ENCODE peak calls at places on chromosomes 5 and 9, in nine cellular contexts. M is cardiac muscle cell, U is brain microvascular endothelial cell, J is psoas muscle, I is stomach, W is endodermal cell, K is small intestine, O is left ventricle myocardium inferior, T is Peyer's patch. V is an unnamed sample. For H3K36me3, the result is how much of the 10 kb centered on the place peaks cover.

GRCh38 chr5:36442352-36442751 is 140.7 kb upstream of the RANBP3L start:
- DNase-seq in I (peak), W (no peak), M (no peak), J (no peak), U (no peak), K (no peak), T (no peak), O (no peak), V (no peak)

GRCh38 chr5:42005561-42006153 is 80.6 kb downstream of the FBXO4 start:
- DNase-seq in M (peak), I (no peak), O (no peak), T (no peak), J (no peak), K (peak), W (no peak), U (no peak), V (no peak)

GRCh38 chr9:89922099-89922498 is 317.3 kb downstream of the GADD45G start:
- DNase-seq in O (no peak), U (no peak), J (no peak), K (no peak), W (peak), T (no peak), I (no peak), M (peak), V (no peak)

GRCh38 chr5:56183507-56183906 is 49.6 kb downstream of the ANKRD55 start:
- DNase-seq in O (no peak), M (no peak), T (no peak), I (no peak), U (peak), K (no peak), J (no peak), W (no peak), V (peak)

GRCh38 chr5:123545506-123545905 is 33.5 kb downstream of the CSNK1G3 start:
- DNase-seq in M (no peak), U (no peak), K (peak), T (no peak), O (no peak), I (no peak), J (no peak), W (no peak), V (no peak)

GRCh38 chr9:132124800-132125199 is 37.1 kb upstream of the NTNG2 start:
- DNase-seq in K (no peak), J (no peak), W (no peak), I (no peak), T (no peak), M (no peak), O (no peak), U (no peak), V (no peak)

GRCh38 chr5:135534609-135535419 is 950 bp downstream of the NEUROG1 start:
- DNase-seq in I (no peak), U (no peak), J (no peak), T (no peak), K (no peak), W (peak), M (no peak), O (no peak), V (no peak)

GRCh38 chr5:111043712-111044506 is 27.6 kb upstream of the TSLP start:
- DNase-seq in J (no peak), O (no peak), I (no peak), M (peak), W (peak), U (peak), T (no peak), K (no peak), V (no peak)

GRCh38 chr9:75148551-75148950 is 60.2 kb downstream of the OSTF1 start:
- DNase-seq in W (no peak), T (no peak), J (no peak), I (no peak), K (no peak), U (peak), O (no peak), M (peak), V (peak)

GRCh38 chr9:104963076-104963475 is 35.1 kb upstream of the ABCA1 start:
- DNase-seq in J (no peak), W (no peak), I (no peak), K (no peak), U (no peak), T (no peak), M (no peak), O (no peak), V (no peak)

GRCh38 chr5:142206801-142207200 is 98.2 kb downstream of the NDFIP1 start:
- DNase-seq in T (no peak), O (no peak), M (no peak), W (no peak), I (no peak), U (no peak), K (peak), J (no peak), V (no peak)

GRCh38 chr9:128863647-128864046 is 18.1 kb downstream of the KYAT1 start:
- DNase-seq in U (no peak), W (peak), K (peak), O (peak), T (peak), J (peak), M (peak), I (peak), V (no peak)

GRCh38 chr5:32346869-32347268 is 34.1 kb upstream of the MTMR12 start:
- DNase-seq in M (no peak), W (no peak), T (no peak), I (no peak), J (no peak), O (no peak), K (no peak), U (no peak), V (no peak)

GRCh38 chr5:61468483-61468865 is 136.4 kb downstream of the ZSWIM6 start:
- DNase-seq in M (no peak), U (no peak), J (no peak), O (no peak), K (no peak), T (no peak), I (no peak), W (no peak), V (no peak)

GRCh38 chr5:68247627-68248026 is 32.1 kb downstream of the PIK3R1 start:
- DNase-seq in U (no peak), J (no peak), K (no peak), W (no peak), O (no peak), I (no peak), M (no peak), T (no peak), V (no peak)

GRCh38 chr5:10663531-10664183 is 97.4 kb downstream of the DAP start:
- DNase-seq in M (no peak), J (no peak), U (no peak), O (no peak), W (no peak), T (no peak), I (peak), K (no peak), V (peak)

GRCh38 chr5:151568036-151568435 is 23.1 kb downstream of the FAT2 start:
- DNase-seq in J (no peak), M (no peak), K (no peak), W (peak), U (no peak), O (no peak), I (no peak), T (no peak), V (no peak)

GRCh38 chr5:181255836-181256578 is 4.9 kb downstream of the TRIM52 start:
- DNase-seq in O (no peak), T (no peak), K (no peak), J (no peak), W (no peak), I (no peak), M (no peak), U (no peak), V (no peak)
- H3K36me3 ChIP-seq in O (under half), T (under half), K (under half), J (under half), W (half or more), I (under half), M (under half), U (under half), V (under half)

DNA sequence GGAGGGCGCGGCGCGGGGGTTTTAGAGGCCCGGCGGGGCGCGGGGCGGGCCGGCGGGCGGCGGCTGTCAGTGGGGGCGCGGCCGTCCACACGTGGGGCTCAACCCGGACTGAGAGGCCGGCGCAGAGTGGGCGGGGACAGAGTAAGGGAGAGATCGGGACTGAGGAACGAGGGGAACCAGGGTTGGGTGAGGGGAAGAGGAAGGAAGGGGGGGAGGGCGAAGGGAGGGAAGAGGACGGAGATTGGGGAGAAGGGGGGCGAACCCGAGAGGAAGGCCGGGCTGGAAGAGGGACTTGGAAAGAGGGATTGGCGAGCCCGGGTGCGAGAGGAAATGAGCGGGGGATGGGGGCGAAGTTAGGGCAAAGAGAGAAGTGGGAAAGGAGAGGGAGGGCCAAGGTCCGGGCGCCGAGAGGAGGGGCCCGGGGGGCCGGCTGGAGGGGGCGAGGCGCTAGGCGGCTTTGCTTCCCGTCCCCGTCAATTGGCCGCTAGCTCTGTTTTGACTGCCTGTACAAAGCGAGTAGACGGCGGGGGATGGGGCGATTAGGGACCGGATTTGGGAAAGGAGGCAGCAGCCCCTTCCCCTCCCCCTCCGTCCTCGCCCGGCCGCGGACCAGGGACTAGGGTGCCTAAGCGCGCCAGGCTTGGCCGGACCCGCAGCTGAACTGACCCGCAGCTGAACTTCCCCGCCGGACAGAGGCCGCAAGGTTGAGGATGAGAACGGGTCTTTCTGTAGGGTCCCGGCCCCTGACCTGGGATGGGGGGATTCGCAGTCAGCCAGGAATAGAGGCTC is 398 bp upstream of the FBN2 start:
- DNase-seq in W (peak), M (peak), O (peak), K (no peak), J (peak), T (peak), U (peak), I (no peak), V (no peak)
- H3K4me3 ChIP-seq in W (peak), M (peak), O (peak), K (peak), J (peak), T (peak), U (peak), I (peak), V (peak)

GRCh38 chr9:100014846-100015245 is 84.0 kb downstream of the ERP44 start:
- DNase-seq in O (no peak), T (no peak), I (no peak), M (no peak), U (no peak), J (no peak), W (no peak), K (no peak), V (no peak)
- H3K36me3 ChIP-seq in O (half or more), T (under half), I (half or more), M (under half), U (under half), J (under half), W (under half), K (under half), V (under half)

DNA sequence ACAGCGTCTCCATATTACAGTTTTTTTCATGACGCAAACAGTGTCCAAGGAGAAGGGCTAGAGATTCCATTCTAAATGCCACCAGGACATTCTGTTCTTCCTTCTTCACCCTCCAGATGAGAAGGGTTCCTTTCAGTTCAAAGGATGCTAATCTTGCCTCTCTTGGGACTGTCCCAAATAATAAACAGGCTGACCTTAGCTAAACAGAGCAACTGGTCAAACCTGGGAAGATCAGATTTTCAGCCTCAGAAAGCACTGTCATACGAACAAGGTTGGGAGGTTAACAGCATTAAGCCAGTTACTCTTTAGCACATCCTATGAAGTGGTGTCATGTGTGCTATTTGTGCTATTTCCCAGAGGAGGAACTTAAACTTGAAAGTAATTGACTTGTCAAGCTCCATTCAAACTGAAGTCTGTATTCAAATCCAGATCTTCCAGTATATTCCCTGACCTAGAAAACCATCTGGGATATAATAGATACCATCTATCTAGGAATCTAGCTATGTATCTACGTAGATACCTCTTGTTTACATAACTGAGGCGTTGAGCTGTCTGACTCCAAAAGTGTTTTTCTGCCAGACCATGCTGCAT is 125.5 kb downstream of the LPAR1 start:
- DNase-seq in O (no peak), I (no peak), U (no peak), M (no peak), W (no peak), T (no peak), K (no peak), J (no peak), V (no peak)
- H3K4me3 ChIP-seq in O (no peak), I (no peak), U (no peak), M (no peak), W (no peak), T (no peak), K (no peak), J (no peak), V (no peak)

GRCh38 chr5:154757647-154758406 is 2.6 kb downstream of the LARP1 start:
- DNase-seq in W (no peak), M (no peak), U (no peak), K (peak), I (no peak), J (no peak), O (no peak), T (no peak), V (no peak)

GRCh38 chr5:154758501-154758900 is 3.3 kb downstream of the LARP1 start:
- DNase-seq in I (no peak), K (no peak), U (no peak), J (no peak), O (no peak), M (no peak), W (no peak), T (no peak), V (no peak)

GRCh38 chr5:154756871-154757646 is 1.9 kb downstream of the LARP1 start:
- DNase-seq in K (peak), U (no peak), O (peak), I (peak), T (peak), M (peak), W (peak), J (peak), V (no peak)

GRCh38 chr5:154761062-154761740 is 6.0 kb downstream of the LARP1 start:
- DNase-seq in O (no peak), I (no peak), U (no peak), W (peak), J (no peak), M (no peak), T (no peak), K (peak), V (no peak)

DNA sequence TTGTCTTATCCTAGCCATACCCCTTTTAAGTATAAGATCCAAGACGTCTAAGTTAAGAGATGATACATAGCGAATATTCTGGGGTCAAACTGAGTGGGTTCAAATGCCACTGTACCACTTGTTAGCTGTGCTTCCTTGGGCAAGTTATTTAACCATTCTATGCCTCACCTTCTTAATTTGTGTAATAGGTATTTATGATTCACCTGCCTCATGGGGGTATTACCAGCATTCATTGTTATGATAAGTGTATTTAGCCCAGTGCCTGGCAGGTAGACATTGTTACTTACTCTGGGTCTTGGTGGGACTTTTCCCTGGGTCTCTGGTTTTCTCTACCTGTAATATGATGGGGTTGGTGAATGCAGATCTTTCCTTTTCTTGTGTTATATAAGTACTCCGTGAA is 3.8 kb downstream of the LARP1 start:
- DNase-seq in U (no peak), T (no peak), M (no peak), I (no peak), K (no peak), J (no peak), W (no peak), O (no peak), V (no peak)
- H3K36me3 ChIP-seq in U (under half), T (under half), M (under half), I (under half), K (under half), J (under half), W (under half), O (under half), V (under half)

DNA sequence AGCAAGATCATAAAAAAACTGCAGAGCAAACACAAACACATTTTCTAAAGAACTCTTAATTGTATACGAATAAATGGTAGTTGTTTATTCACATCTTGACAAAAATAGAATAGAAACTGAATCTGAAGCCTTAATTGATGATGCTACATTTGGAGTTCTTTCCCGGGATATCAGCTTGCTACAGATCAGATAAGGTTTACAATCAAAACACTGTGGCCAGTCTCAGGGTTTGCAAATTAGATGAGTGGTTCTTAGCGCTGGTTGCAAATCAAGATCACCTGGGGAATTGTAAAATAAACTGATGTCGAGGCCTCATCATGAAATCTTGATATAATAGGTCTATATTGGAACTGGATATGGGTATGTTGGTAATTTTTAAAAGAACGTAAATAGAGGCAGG is 480.1 kb upstream of the C9orf72 start:
- DNase-seq in U (no peak), J (no peak), I (no peak), M (no peak), T (no peak), W (no peak), O (no peak), K (no peak), V (no peak)
- H3K4me3 ChIP-seq in U (no peak), J (no peak), I (no peak), M (no peak), T (no peak), W (no peak), O (no peak), K (no peak), V (no peak)